ENCODE peak calls at places on chromosomes 2 and 18, in five cellular contexts. D is A549, H is K562, V is GM12878, P is IMR-90. W is an unnamed sample. For H3K4me1, the result is how much of the 10 kb centered on the place peaks cover.

GRCh38 chr18:43396266-43396665 is 119.0 kb upstream of the SYT4 start:
- DNase-seq in D (no peak), H (no peak), V (no peak), P (no peak), W (peak)

GRCh38 chr2:99278793-99279291 is 22.2 kb downstream of the LYG1 start:
- DNase-seq in D (no peak), H (no peak), V (no peak), P (peak), W (no peak)

GRCh38 chr2:173264603-173265366 is 89.9 kb upstream of the CDCA7 start:
- DNase-seq in D (no peak), H (no peak), V (peak), P (no peak), W (no peak)

GRCh38 chr2:192593561-192593960 is 398.8 kb upstream of the TMEFF2 start:
- DNase-seq in D (no peak), H (no peak), V (no peak), P (no peak), W (no peak)

GRCh38 chr2:75705921-75706320 is 4.8 kb downstream of the GCFC2 start:
- DNase-seq in D (no peak), H (no peak), V (no peak), P (peak), W (no peak)

GRCh38 chr2:230900336-230900995 is 24.6 kb downstream of the GPR55 start:
- DNase-seq in D (no peak), H (no peak), V (no peak), P (no peak), W (no peak)

GRCh38 chr2:7210712-7211111 is 293.5 kb downstream of the RNF144A start:
- DNase-seq in D (no peak), H (no peak), V (no peak), P (no peak), W (no peak)

GRCh38 chr2:27152102-27152795 is 3.4 kb downstream of the TCF23 start:
- DNase-seq in D (no peak), H (no peak), V (no peak), P (no peak), W (no peak)

GRCh38 chr2:231348703-231349373 is 46.7 kb upstream of the B3GNT7 start:
- DNase-seq in D (no peak), H (no peak), V (no peak), P (peak), W (no peak)

GRCh38 chr2:152031747-152032146 is 67.1 kb downstream of the CACNB4 start:
- DNase-seq in D (no peak), H (no peak), V (no peak), P (no peak), W (no peak)

GRCh38 chr18:9263264-9263663 is 71.3 kb upstream of the TWSG1 start:
- DNase-seq in D (no peak), H (no peak), V (no peak), P (no peak), W (no peak)

GRCh38 chr2:67896131-67896865 is 166.5 kb downstream of the C1D start:
- DNase-seq in D (no peak), H (no peak), V (no peak), P (no peak), W (no peak)

GRCh38 chr2:60368437-60368836 is 185.0 kb downstream of the BCL11A start:
- DNase-seq in D (no peak), H (no peak), V (no peak), P (no peak), W (no peak)

GRCh38 chr2:221434155-221434554 is 137.9 kb downstream of the EPHA4 start:
- DNase-seq in D (no peak), H (no peak), V (no peak), P (no peak), W (no peak)

GRCh38 chr18:80109676-80110078 is 615 bp downstream of the ADNP2 start:
- DNase-seq in D (peak), H (no peak), V (no peak), P (peak), W (peak)

GRCh38 chr2:41965886-41966285 is 81.9 kb upstream of the PKDCC start:
- DNase-seq in D (no peak), H (no peak), V (no peak), P (no peak), W (no peak)
- H3K4me1 ChIP-seq in D (half or more), H (under half), V (under half), P (under half), W (under half)

DNA sequence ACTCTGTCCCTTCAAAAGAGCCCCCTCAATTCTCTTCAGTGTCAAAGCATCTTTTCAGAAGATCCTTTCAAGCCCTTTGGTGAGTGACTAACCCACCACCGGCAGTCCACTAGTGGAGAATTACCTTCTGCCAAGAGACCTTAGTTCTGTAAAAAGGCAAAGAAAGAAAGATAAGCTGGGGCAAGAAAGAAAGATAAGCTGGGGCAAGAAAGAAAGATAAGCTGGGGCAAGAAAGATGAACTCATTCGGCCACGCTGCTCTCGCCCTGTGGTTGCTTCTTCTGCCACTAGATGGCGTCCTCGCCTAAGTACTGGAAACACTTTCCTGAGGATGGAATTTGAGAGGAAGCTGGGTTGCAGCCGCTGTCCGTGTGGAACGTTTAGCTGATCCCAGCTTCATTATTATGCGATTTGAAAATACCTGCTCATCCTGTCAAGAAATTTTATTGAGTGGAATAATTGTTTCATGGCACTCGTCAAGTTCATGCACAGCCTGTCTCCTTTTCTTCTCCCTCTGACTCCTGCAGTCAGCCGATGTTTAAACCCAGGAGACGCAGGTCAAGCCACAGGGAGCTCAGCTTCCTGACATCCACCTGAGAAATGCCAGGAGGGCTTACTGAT is 17.3 kb upstream of the ANXA4 start:
- DNase-seq in D (peak), H (peak), V (no peak), P (peak), W (peak)
- TF ChIP-seq USF2 in D (no peak), H (no peak), V (no peak), P (no peak), W (no peak)

GRCh38 chr2:207160115-207160514 is 5.6 kb downstream of the KLF7 start:
- DNase-seq in D (no peak), H (no peak), V (no peak), P (peak), W (no peak)
- H3K4me1 ChIP-seq in D (half or more), H (under half), V (under half), P (under half), W (under half)

GRCh38 chr2:96715658-96716057 is 24.2 kb downstream of the LMAN2L start:
- DNase-seq in D (no peak), H (no peak), V (no peak), P (peak), W (no peak)
- TF ChIP-seq USF2 in D (no peak), H (no peak), V (no peak), P (no peak), W (no peak)

GRCh38 chr2:101706819-101707177 is 9.3 kb downstream of the MAP4K4 start:
- DNase-seq in D (no peak), H (no peak), V (peak), P (no peak), W (no peak)

GRCh38 chr2:101704046-101704466 is 6.5 kb downstream of the MAP4K4 start:
- DNase-seq in D (no peak), H (no peak), V (no peak), P (peak), W (no peak)

GRCh38 chr2:101699939-101700442 is 2.5 kb downstream of the MAP4K4 start:
- DNase-seq in D (peak), H (no peak), V (no peak), P (peak), W (no peak)

GRCh38 chr2:101706121-101706818 is 8.8 kb downstream of the MAP4K4 start:
- DNase-seq in D (no peak), H (no peak), V (no peak), P (no peak), W (no peak)

DNA sequence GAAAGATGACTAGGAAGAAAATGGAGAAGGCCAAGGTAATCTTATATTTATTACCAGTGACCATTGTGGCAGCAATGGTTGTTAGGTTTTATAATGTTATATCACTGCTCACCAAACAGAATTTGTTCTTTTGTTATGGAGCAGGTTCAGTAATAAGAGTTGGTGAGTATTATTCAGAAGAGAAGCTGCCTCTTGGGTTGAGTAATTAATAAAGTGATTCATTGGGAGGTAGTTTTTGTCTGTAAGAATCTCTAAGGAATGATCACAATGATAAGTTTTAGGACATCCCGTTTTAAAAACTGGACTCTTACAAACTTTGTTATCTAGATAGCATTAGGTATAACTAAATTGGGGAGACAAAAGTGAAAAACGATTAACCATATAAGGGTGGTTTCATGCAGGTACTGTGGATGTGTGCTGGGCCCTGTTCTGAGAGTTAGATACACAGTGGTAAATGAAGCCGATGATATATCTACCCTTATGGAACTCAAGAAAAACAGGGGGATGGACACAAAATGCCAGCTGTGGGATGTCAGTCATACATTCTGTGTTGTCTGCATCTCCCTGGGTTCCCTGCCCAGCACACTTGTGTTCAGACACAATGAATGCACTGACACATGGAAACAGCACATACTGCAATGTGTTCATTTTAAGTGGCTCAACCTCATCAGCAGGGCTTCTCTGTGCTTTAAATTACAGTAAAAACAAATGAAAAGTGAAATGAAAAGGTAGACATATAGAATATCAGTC is 7.5 kb downstream of the MAP4K4 start:
- DNase-seq in D (no peak), H (no peak), V (no peak), P (peak), W (no peak)
- H3K4me1 ChIP-seq in D (half or more), H (under half), V (under half), P (under half), W (under half)

GRCh38 chr18:71815305-71815704 is 728.8 kb downstream of the CBLN2 start:
- DNase-seq in D (no peak), H (no peak), V (no peak), P (no peak), W (no peak)
- TF ChIP-seq USF2 in D (no peak), H (no peak), V (no peak), P (no peak), W (no peak)